ENCODE peak calls at places on chromosomes 1 and 21, in ten cellular contexts. One of them, this sample, is unnamed.

GRCh38 chr1:79614762-79615161 is 608.2 kb upstream of the ADGRL4 start:
- DNase-seq in memory B cell: no peak
- DNase-seq in epithelial cell of esophagus: no peak
- DNase-seq in NCI-H2029 treated with DMSO at 0.1 percent for 48 hours: no peak
- DNase-seq in neural crest cell: no peak
- DNase-seq in A172: no peak
- DNase-seq in Calu3: no peak
- DNase-seq in EL: peak
- DNase-seq in A673: no peak
- DNase-seq in glutamatergic neuron: no peak
- DNase-seq in this sample: no peak

GRCh38 chr1:1978108-1978507 is 25.5 kb downstream of the CFAP74 start:
- DNase-seq in memory B cell: no peak
- DNase-seq in epithelial cell of esophagus: no peak
- DNase-seq in NCI-H2029 treated with DMSO at 0.1 percent for 48 hours: no peak
- DNase-seq in neural crest cell: no peak
- DNase-seq in A172: no peak
- DNase-seq in Calu3: no peak
- DNase-seq in EL: no peak
- DNase-seq in A673: no peak
- DNase-seq in glutamatergic neuron: no peak
- DNase-seq in this sample: no peak

GRCh38 chr1:224211262-224211962 is 28.4 kb downstream of the DEGS1 start:
- DNase-seq in memory B cell: no peak
- DNase-seq in epithelial cell of esophagus: peak
- DNase-seq in NCI-H2029 treated with DMSO at 0.1 percent for 48 hours: peak
- DNase-seq in neural crest cell: no peak
- DNase-seq in A172: peak
- DNase-seq in Calu3: peak
- DNase-seq in EL: peak
- DNase-seq in A673: peak
- DNase-seq in glutamatergic neuron: no peak
- DNase-seq in this sample: no peak

GRCh38 chr21:38460171-38460742 is 38.0 kb downstream of the ERG start:
- DNase-seq in memory B cell: no peak
- DNase-seq in epithelial cell of esophagus: peak
- DNase-seq in NCI-H2029 treated with DMSO at 0.1 percent for 48 hours: peak
- DNase-seq in neural crest cell: no peak
- DNase-seq in A172: peak
- DNase-seq in Calu3: no peak
- DNase-seq in EL: peak
- DNase-seq in A673: no peak
- DNase-seq in glutamatergic neuron: no peak
- DNase-seq in this sample: no peak

GRCh38 chr1:101288491-101288944 is 51.7 kb downstream of the S1PR1 start:
- DNase-seq in memory B cell: peak
- DNase-seq in epithelial cell of esophagus: peak
- DNase-seq in NCI-H2029 treated with DMSO at 0.1 percent for 48 hours: peak
- DNase-seq in neural crest cell: peak
- DNase-seq in A172: peak
- DNase-seq in Calu3: peak
- DNase-seq in EL: peak
- DNase-seq in A673: peak
- DNase-seq in glutamatergic neuron: peak
- DNase-seq in this sample: no peak

GRCh38 chr21:39030127-39030884 is 152.9 kb downstream of the PSMG1 start:
- DNase-seq in memory B cell: no peak
- DNase-seq in epithelial cell of esophagus: peak
- DNase-seq in NCI-H2029 treated with DMSO at 0.1 percent for 48 hours: no peak
- DNase-seq in neural crest cell: no peak
- DNase-seq in A172: no peak
- DNase-seq in Calu3: peak
- DNase-seq in EL: no peak
- DNase-seq in A673: no peak
- DNase-seq in glutamatergic neuron: no peak
- DNase-seq in this sample: no peak

GRCh38 chr21:33360871-33361602 is 36.3 kb downstream of the IFNAR1 start:
- DNase-seq in memory B cell: peak
- DNase-seq in epithelial cell of esophagus: peak
- DNase-seq in NCI-H2029 treated with DMSO at 0.1 percent for 48 hours: peak
- DNase-seq in neural crest cell: peak
- DNase-seq in A172: peak
- DNase-seq in Calu3: peak
- DNase-seq in EL: peak
- DNase-seq in A673: peak
- DNase-seq in glutamatergic neuron: peak
- DNase-seq in this sample: peak

GRCh38 chr1:236465959-236466303 is 57.9 kb upstream of the LGALS8 start:
- DNase-seq in memory B cell: peak
- DNase-seq in epithelial cell of esophagus: peak
- DNase-seq in NCI-H2029 treated with DMSO at 0.1 percent for 48 hours: no peak
- DNase-seq in neural crest cell: no peak
- DNase-seq in A172: no peak
- DNase-seq in Calu3: no peak
- DNase-seq in EL: no peak
- DNase-seq in A673: no peak
- DNase-seq in glutamatergic neuron: no peak
- DNase-seq in this sample: no peak

GRCh38 chr1:223052931-223053330 is 90.1 kb downstream of the TLR5 start:
- DNase-seq in memory B cell: no peak
- DNase-seq in epithelial cell of esophagus: peak
- DNase-seq in NCI-H2029 treated with DMSO at 0.1 percent for 48 hours: no peak
- DNase-seq in neural crest cell: no peak
- DNase-seq in A172: no peak
- DNase-seq in Calu3: no peak
- DNase-seq in EL: peak
- DNase-seq in A673: no peak
- DNase-seq in glutamatergic neuron: no peak
- DNase-seq in this sample: no peak

GRCh38 chr1:95197616-95198252 is 36.3 kb upstream of the RWDD3 start:
- DNase-seq in memory B cell: no peak
- DNase-seq in epithelial cell of esophagus: peak
- DNase-seq in NCI-H2029 treated with DMSO at 0.1 percent for 48 hours: no peak
- DNase-seq in neural crest cell: no peak
- DNase-seq in A172: peak
- DNase-seq in Calu3: peak
- DNase-seq in EL: peak
- DNase-seq in A673: no peak
- DNase-seq in glutamatergic neuron: no peak
- DNase-seq in this sample: no peak

GRCh38 chr1:236421022-236421421 is 26.9 kb downstream of the EDARADD start:
- DNase-seq in memory B cell: no peak
- DNase-seq in epithelial cell of esophagus: peak
- DNase-seq in NCI-H2029 treated with DMSO at 0.1 percent for 48 hours: no peak
- DNase-seq in neural crest cell: no peak
- DNase-seq in A172: peak
- DNase-seq in Calu3: no peak
- DNase-seq in EL: peak
- DNase-seq in A673: no peak
- DNase-seq in glutamatergic neuron: no peak
- DNase-seq in this sample: no peak

GRCh38 chr1:234260578-234260977 is 112.7 kb upstream of the COA6 start:
- DNase-seq in memory B cell: no peak
- DNase-seq in epithelial cell of esophagus: peak
- DNase-seq in NCI-H2029 treated with DMSO at 0.1 percent for 48 hours: no peak
- DNase-seq in neural crest cell: no peak
- DNase-seq in A172: peak
- DNase-seq in Calu3: no peak
- DNase-seq in EL: peak
- DNase-seq in A673: peak
- DNase-seq in glutamatergic neuron: no peak
- DNase-seq in this sample: no peak

GRCh38 chr1:53826367-53826766 is 11.7 kb downstream of the NDC1 start:
- DNase-seq in memory B cell: no peak
- DNase-seq in epithelial cell of esophagus: peak
- DNase-seq in NCI-H2029 treated with DMSO at 0.1 percent for 48 hours: no peak
- DNase-seq in neural crest cell: no peak
- DNase-seq in A172: no peak
- DNase-seq in Calu3: no peak
- DNase-seq in EL: peak
- DNase-seq in A673: no peak
- DNase-seq in glutamatergic neuron: no peak
- DNase-seq in this sample: no peak

This sample was measured in type B pancreatic cell.